ENCODE peak calls at places on chromosomes 12 and 14, in six cellular contexts. Q, J, M, D, K and U are unnamed samples.

GRCh38 chr12:39867631-39868030 is 238.2 kb downstream of the SLC2A13 start:
- DNase-seq in Q (no peak), J (no peak), M (no peak), D (no peak), K (no peak), U (no peak)

GRCh38 chr12:57771271-57771872 is 533 bp downstream of the METTL1 start:
- DNase-seq in Q (peak; percentile 87), J (peak; percentile 86), M (peak; percentile 92), D (peak; percentile 93), K (peak; percentile 81), U (peak; percentile 91)

GRCh38 chr12:127272864-127273263 is 994.1 kb upstream of the TMEM132C start:
- DNase-seq in Q (no peak), J (peak; percentile 98), M (no peak), D (no peak), K (no peak), U (no peak)

GRCh38 chr14:103520657-103521437 is 1.8 kb downstream of the CKB start:
- DNase-seq in Q (no peak), J (no peak), M (peak; percentile 48), D (peak; percentile 86), K (peak; percentile 87), U (peak; percentile 89)

GRCh38 chr12:50506753-50507473 is 2.1 kb downstream of the DIP2B start:
- DNase-seq in Q (no peak), J (peak; percentile 17), M (no peak), D (no peak), K (no peak), U (no peak)

GRCh38 chr12:12734561-12735071 is 17.4 kb downstream of the CDKN1B start:
- DNase-seq in Q (no peak), J (peak; percentile 84), M (no peak), D (no peak), K (no peak), U (no peak)

GRCh38 chr14:55451398-55451797 is 11.0 kb upstream of the TBPL2 start:
- DNase-seq in Q (no peak), J (no peak), M (no peak), D (no peak), K (no peak), U (no peak)

GRCh38 chr12:99055294-99055693 is 410.2 kb downstream of the APAF1 start:
- DNase-seq in Q (no peak), J (no peak), M (no peak), D (no peak), K (no peak), U (no peak)

GRCh38 chr12:95858451-95859343 is at the start of gene SNRPF:
- DNase-seq in Q (peak; percentile 95), J (peak; percentile 92), M (peak; percentile 96), D (peak; percentile 97), K (peak; percentile 96), U (peak; percentile 97)

GRCh38 chr12:23659151-23659550 is 290.3 kb downstream of the SOX5 start:
- DNase-seq in Q (no peak), J (no peak), M (no peak), D (no peak), K (no peak), U (no peak)

GRCh38 chr12:25121916-25122315 is 73.0 kb downstream of the DNAI7 start:
- DNase-seq in Q (no peak), J (peak; percentile 42), M (no peak), D (no peak), K (no peak), U (no peak)

GRCh38 chr14:106222736-106223135 is 696.4 kb downstream of the TMEM121 start:
- DNase-seq in Q (no peak), J (no peak), M (no peak), D (no peak), K (no peak), U (no peak)

GRCh38 chr14:76768201-76768656 is 7.0 kb downstream of the VASH1 start:
- DNase-seq in Q (no peak), J (no peak), M (peak; percentile 8), D (no peak), K (peak; percentile 40), U (peak; percentile 49)

GRCh38 chr12:113601656-113602263 is 130.1 kb upstream of the LHX5 start:
- DNase-seq in Q (no peak), J (no peak), M (peak; percentile 14), D (no peak), K (no peak), U (no peak)

GRCh38 chr12:9931245-9931644 is 925 bp downstream of the CLEC2A start:
- DNase-seq in Q (no peak), J (no peak), M (no peak), D (no peak), K (no peak), U (no peak)

GRCh38 chr12:10802587-10802986 is at the start of gene TAS2R7:
- DNase-seq in Q (no peak), J (no peak), M (no peak), D (no peak), K (no peak), U (no peak)

GRCh38 chr12:101823891-101824290 is 6.9 kb downstream of the GNPTAB start:
- DNase-seq in Q (peak; percentile 21), J (no peak), M (peak; percentile 93), D (no peak), K (peak; percentile 53), U (peak; percentile 50)

GRCh38 chr12:28308891-28309290 is 118.6 kb downstream of the CCDC91 start:
- DNase-seq in Q (no peak), J (peak; percentile 42), M (no peak), D (no peak), K (no peak), U (no peak)

GRCh38 chr12:117189725-117190209 is 503 bp downstream of the FBXO21 start:
- DNase-seq in Q (peak; percentile 24), J (peak; percentile 12), M (peak; percentile 62), D (peak; percentile 63), K (peak; percentile 31), U (peak; percentile 26)

GRCh38 chr14:55151601-55152000 is 22.5 kb downstream of the LGALS3 start:
- DNase-seq in Q (no peak), J (no peak), M (no peak), D (no peak), K (no peak), U (no peak)

GRCh38 chr12:105561981-105562726 is 231.7 kb downstream of the C12orf75 start:
- DNase-seq in Q (no peak), J (peak; percentile 89), M (no peak), D (peak; percentile 47), K (peak; percentile 33), U (peak; percentile 31)

DNA sequence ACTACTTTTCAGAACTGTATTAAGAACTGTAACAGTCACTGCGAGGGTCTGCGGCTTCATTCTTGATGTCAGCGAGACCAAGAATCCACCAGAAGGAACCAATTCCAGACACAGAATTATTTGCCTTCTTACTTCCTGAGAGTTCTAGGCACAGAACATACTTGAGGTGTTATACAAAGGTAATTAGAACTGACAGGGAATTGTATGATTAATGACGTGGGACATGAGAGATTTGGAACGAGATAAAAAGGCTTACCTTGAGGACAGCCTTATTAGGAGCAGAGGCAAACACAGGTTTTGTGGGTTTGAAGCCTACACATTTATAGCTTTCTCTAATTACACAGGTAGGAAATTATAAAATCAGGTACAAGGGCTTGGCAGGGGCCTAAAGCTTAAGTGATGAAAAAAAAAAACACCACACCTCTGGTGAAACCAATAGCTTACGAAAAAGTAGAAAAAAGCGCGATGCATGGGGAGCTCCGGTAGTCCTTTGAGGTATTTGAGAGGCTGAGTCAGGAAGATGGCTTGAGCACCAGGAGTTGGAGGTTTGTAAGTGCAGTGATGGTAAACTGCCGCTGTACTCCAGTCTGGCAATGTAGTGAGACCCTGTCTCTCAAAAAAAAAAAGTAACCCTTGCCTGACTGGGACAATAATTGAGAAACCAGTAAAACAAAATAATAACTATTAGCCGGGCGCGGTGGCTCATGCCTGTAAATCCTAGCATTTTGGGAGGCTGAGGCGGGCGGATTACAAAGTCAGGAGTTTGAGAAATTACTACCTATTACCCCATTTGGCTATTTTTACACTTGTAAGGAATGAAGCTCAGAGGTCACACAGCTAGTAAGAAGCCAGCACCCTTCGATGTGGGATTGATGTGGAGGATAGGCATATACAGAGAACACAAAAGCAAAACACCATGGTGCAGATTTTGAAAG is 795 bp upstream of the ACOT2 start:
- DNase-seq in Q (peak; percentile 46), J (peak; percentile 53), M (no peak), D (no peak), K (no peak), U (no peak)
- H3K4me3 ChIP-seq in Q (peak overlapping the region; percentile 76), J (peak overlapping the region; percentile 65), M (peak overlapping the region; percentile 73), D (peak overlapping the region; percentile 82), K (peak overlapping the region; percentile 76), U (peak overlapping the region; percentile 70)

GRCh38 chr12:32047846-32048245 is 58.8 kb upstream of the BICD1 start:
- DNase-seq in Q (no peak), J (no peak), M (no peak), D (no peak), K (no peak), U (no peak)
- H3K27ac ChIP-seq in Q (no peak overlapping the region), J (no peak overlapping the region), M (no peak overlapping the region), D (no peak overlapping the region), K (no peak overlapping the region), U (no peak overlapping the region)

GRCh38 chr14:104977681-104978647 is at the start of gene AHNAK2:
- DNase-seq in Q (peak; percentile 69), J (peak; percentile 52), M (no peak), D (peak; percentile 56), K (peak; percentile 78), U (peak; percentile 79)

GRCh38 chr14:104978774-104979691 is 859 bp upstream of the AHNAK2 start:
- DNase-seq in Q (no peak), J (no peak), M (no peak), D (peak; percentile 33), K (no peak), U (no peak)

GRCh38 chr14:104975481-104976197 is 2.5 kb downstream of the AHNAK2 start:
- DNase-seq in Q (no peak), J (no peak), M (peak; percentile 59), D (peak; percentile 34), K (no peak), U (no peak)

GRCh38 chr14:104976198-104977007 is 1.8 kb downstream of the AHNAK2 start:
- DNase-seq in Q (peak; percentile 66), J (peak; percentile 25), M (peak; percentile 75), D (peak; percentile 78), K (peak; percentile 91), U (peak; percentile 91)

DNA sequence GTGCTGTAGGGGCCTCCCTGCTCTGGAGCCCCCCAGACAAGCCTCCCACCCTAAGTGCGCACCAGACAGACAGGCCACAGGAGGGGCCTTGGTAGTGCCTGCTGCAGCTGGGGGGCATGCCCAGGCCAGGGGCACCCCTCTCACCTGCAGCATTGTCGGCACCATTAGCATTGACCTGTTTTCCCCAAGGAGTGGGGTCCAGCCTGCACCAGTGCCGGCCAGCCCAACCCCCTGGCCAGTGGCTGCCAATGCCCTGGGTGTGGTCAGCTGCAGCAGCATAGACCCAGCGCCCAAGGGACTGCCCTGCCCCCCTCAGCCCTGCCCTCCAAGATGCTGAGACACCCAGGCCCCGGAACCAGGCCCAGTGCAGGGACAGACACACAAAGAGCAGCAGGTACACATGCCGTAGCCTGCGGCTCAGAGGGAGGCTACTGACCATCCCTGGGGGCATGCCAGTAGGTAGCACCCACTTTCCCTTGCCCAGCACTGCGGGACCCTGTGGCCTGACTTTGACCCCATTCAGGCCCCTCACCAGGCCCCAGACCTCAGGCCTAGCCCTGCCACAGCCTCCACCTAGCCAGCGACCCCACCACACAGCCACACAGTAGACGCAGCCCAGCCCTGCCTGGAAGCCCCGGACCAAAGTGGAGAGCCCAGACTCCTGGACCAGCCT is 1.0 kb downstream of the AHNAK2 start:
- DNase-seq in Q (no peak), J (no peak), M (no peak), D (peak; percentile 35), K (no peak), U (no peak)
- H3K4me3 ChIP-seq in Q (peak overlapping the region; percentile 56), J (peak overlapping the region; percentile 60), M (no peak overlapping the region), D (peak overlapping the region; percentile 33), K (peak overlapping the region; percentile 57), U (peak overlapping the region; percentile 50)

DNA sequence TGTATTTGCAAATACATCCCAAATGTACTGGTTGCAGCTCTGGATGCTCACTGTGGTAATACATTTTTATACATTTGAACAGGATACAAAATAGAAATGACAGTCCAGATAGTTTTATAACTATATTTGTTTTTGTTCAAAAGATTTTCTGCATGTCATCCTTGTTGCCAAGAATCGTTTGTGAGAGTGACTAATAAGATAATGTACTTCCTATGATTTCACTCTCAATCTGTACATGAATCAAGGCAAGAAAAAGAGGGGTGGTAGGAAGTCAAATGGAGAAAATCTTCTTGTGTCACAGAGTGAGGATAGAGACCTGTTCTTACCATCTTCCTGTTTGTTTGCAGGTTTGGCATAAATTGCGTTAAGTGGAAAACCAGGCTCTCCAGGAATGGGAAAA is 13.9 kb downstream of the ARPC3 start:
- DNase-seq in Q (no peak), J (peak; percentile 4), M (no peak), D (no peak), K (no peak), U (no peak)
- H3K27ac ChIP-seq in Q (no peak overlapping the region), J (no peak overlapping the region), M (no peak overlapping the region), D (no peak overlapping the region), K (no peak overlapping the region), U (no peak overlapping the region)